ENCODE peak calls at places on chromosomes 16 and 17, in six cellular contexts. G is fibroblast of lung, V is psoas muscle, E is ascending aorta, C is A549, W is endodermal cell. P is an unnamed sample.

GRCh38 chr16:84360170-84360569 is 8.2 kb upstream of the ATP2C2 start:
- DNase-seq in G (no peak), V (no peak), W (no peak), C (no peak), E (no peak), P (no peak)

GRCh38 chr16:1338119-1338730 is 4.8 kb downstream of the BAIAP3 start:
- DNase-seq in W (peak; percentile 81), C (peak; percentile 52), E (no peak), G (no peak), V (no peak), P (no peak)

GRCh38 chr16:89749637-89750036 is 28.3 kb downstream of the ZNF276 start:
- DNase-seq in W (no peak), E (no peak), G (no peak), V (no peak), C (no peak), P (no peak)

GRCh38 chr17:80793851-80794267 is 197.8 kb upstream of the CHMP6 start:
- DNase-seq in E (no peak), W (no peak), C (no peak), G (peak; percentile 90), V (no peak), P (no peak)

GRCh38 chr16:30769379-30770089 is 7.4 kb downstream of the RNF40 start:
- DNase-seq in G (no peak), C (no peak), W (no peak), E (no peak), V (no peak), P (no peak)

GRCh38 chr17:79699386-79700036 is 31.2 kb upstream of the ENPP7 start:
- DNase-seq in W (peak; percentile 82), V (no peak), E (no peak), C (no peak), G (no peak), P (no peak)

GRCh38 chr17:66829386-66829864 is 5.5 kb upstream of the CACNG5 start:
- DNase-seq in C (peak; percentile 34), E (no peak), V (no peak), G (peak; percentile 74), W (peak; percentile 94), P (no peak)

GRCh38 chr17:47218896-47219430 is 9.8 kb downstream of the MYL4 start:
- DNase-seq in E (no peak), V (no peak), G (no peak), C (no peak), W (peak; percentile 72), P (no peak)

GRCh38 chr17:1482686-1483445 is 9.6 kb downstream of the MYO1C start:
- DNase-seq in W (no peak), V (peak; percentile 76), C (no peak), G (peak; percentile 47), E (no peak), P (no peak)

GRCh38 chr17:71760062-71760720 is 360.6 kb upstream of the SOX9 start:
- DNase-seq in G (peak; percentile 57), V (no peak), C (no peak), W (no peak), E (no peak), P (no peak)

GRCh38 chr17:79979201-79979840 is 56.4 kb downstream of the TBC1D16 start:
- DNase-seq in W (peak; percentile 46), E (peak; percentile 52), G (no peak), C (no peak), V (no peak), P (no peak)

GRCh38 chr16:82070656-82071369 is 35.8 kb downstream of the HSD17B2 start:
- DNase-seq in C (peak; percentile 6), W (no peak), E (no peak), V (no peak), G (peak; percentile 43), P (no peak)

GRCh38 chr17:34758316-34758715 is 178.9 kb downstream of the TMEM132E start:
- DNase-seq in E (peak; percentile 19), G (no peak), V (no peak), W (no peak), C (no peak), P (no peak)

GRCh38 chr17:66413564-66414520 is 111.4 kb downstream of the PRKCA start:
- DNase-seq in G (no peak), V (no peak), C (no peak), E (no peak), W (no peak), P (no peak)

GRCh38 chr16:8581923-8582580 is 8.3 kb downstream of the TMEM114 start:
- DNase-seq in C (no peak), W (no peak), G (no peak), V (no peak), E (no peak), P (no peak)

GRCh38 chr16:85928411-85928820 is 29.5 kb downstream of the IRF8 start:
- DNase-seq in G (peak; percentile 56), E (peak; percentile 69), W (no peak), V (peak; percentile 64), C (no peak), P (no peak)

DNA sequence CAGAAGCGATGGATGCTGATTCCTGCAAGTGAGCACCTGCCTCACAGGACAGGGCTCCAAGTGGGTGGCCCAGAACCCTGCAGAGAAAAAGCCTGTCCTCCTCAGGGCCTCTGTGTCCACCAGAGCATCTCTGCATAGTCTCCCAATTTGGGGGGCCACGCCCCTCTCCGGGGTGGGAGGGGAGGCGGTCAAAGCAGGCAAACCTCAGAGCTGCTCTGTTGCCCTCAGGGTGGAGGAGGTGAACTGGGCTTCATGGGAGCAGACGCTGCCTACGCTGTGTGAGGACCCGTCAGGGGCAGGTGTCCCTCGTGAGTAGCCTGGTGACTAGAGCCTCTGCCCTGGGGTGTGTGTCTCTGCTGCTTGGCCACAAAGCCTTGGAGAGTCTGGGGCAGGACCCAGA is 19.3 kb downstream of the TRPV2 start:
- DNase-seq in W (peak; percentile 68), G (no peak), C (no peak), E (no peak), V (no peak), P (no peak)
- H3K4me1 ChIP-seq in W (peaks cover 6% of the 10 kb centered on the region), G (peaks cover 3% of the 10 kb centered on the region), C (peaks cover 4% of the 10 kb centered on the region), E (no peaks in the 10 kb centered on the region), V (no peaks in the 10 kb centered on the region), P (peaks cover 6% of the 10 kb centered on the region)

DNA sequence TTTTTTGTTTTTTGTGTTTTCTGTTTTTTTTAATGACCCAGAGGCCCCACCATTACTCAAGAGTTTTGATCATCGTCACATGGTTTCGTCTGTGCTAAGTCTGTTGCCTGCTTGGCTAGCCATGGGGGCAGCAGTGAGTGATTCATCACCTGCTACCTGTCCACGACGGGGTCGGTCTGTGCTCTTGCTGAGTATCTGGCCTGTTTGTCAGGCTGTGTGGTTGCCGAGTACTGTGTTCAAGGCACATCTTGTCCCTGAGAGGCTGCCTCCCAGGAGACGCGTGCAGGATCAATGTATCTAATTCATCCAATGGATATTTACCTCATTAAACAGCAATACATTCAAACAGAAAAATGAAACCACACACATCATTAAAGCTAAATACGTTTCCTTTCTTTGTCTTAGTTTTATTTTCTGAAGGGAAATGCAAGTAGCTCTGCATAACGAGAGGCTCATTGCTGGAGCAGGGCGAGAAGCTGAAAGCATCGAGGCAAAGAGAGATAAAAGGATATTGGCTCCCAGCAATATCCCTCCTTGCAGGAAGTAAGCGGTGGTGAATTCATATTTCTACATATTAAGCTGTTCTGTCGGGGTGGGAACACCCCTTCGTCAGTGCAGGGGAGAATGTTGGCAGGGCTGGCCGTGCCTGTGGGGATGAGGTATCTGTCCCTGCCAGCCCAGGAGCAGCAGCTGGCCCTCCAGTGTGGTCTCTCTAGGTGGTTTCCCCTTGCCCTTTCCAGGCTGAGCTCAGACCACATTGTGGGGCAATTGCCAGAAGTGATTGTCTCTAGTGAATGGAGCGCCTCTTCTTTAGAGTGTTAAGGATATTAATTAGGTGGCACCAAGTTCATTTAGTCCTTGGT is 166.2 kb upstream of the ASIC2 start:
- DNase-seq in V (no peak), G (no peak), C (no peak), E (no peak), W (peak; percentile 78), P (no peak)
- H3K4me1 ChIP-seq in V (no peaks in the 10 kb centered on the region), G (no peaks in the 10 kb centered on the region), C (no peaks in the 10 kb centered on the region), E (no peaks in the 10 kb centered on the region), W (peaks cover 2% of the 10 kb centered on the region), P (no peaks in the 10 kb centered on the region)

DNA sequence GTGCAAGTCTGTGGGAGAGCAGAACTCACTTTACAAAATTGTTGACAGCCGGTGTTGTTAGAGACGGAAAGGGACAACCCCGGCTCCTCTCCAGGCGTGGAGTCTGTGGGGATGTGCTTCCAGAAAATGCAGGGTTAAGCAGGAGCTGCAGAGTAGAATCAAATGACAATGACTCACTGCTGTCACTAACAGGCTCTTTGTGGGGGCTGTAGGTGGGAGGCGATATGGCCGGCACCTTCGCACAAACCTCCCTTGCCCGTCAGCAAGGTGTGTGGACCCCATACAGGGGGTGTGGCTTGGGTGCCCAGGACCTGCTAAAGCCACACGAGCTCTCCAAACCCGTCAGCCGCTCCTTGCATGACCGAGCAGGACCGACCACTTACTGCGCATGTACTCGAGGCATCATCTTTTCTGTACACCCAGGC is 5.8 kb downstream of the PDK2 start:
- DNase-seq in C (no peak), W (peak; percentile 88), V (no peak), G (no peak), E (no peak), P (no peak)
- H3K4me1 ChIP-seq in C (peaks cover 32% of the 10 kb centered on the region), W (peaks cover 7% of the 10 kb centered on the region), V (peaks cover 78% of the 10 kb centered on the region), G (peaks cover 14% of the 10 kb centered on the region), E (peaks cover 30% of the 10 kb centered on the region), P (peaks cover 13% of the 10 kb centered on the region)

GRCh38 chr16:12111223-12111622 is 134.7 kb downstream of the SNX29 start:
- DNase-seq in W (no peak), C (no peak), V (no peak), E (no peak), G (no peak), P (no peak)
- H3K4me1 ChIP-seq in W (no peaks in the 10 kb centered on the region), C (no peaks in the 10 kb centered on the region), V (no peaks in the 10 kb centered on the region), E (no peaks in the 10 kb centered on the region), G (no peaks in the 10 kb centered on the region), P (no peaks in the 10 kb centered on the region)

DNA sequence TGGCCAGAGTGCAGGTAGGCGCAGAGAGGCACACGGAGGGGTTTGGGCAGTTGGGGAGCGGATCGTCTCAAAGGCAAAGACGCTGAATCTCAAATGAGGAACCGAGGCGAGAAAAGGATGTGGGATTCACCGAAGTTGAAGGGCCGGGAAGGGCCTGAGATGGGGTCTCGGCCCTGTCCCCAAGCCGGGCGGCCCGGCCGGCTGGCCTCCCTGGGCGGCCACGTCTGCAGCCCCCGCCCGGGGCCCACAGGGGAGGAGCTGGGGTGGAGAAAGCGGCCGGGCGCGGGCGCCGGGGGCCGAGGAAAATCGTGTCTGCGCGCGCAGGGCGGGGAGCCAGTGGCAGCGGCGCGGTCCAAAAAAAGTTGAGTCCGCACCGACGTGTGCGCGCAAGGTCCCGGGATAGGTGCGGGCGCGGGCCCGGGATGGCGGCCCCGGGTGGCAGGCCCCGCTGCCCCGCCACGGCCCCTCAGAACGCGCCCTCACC is 439 bp downstream of the SLC12A4 start:
- DNase-seq in G (peak; percentile 39), C (no peak), W (peak; percentile 67), E (peak; percentile 76), V (peak; percentile 79), P (no peak)
- H3K4me1 ChIP-seq in G (peaks cover 25% of the 10 kb centered on the region), C (peaks cover 25% of the 10 kb centered on the region), W (peaks cover 16% of the 10 kb centered on the region), E (peaks cover 45% of the 10 kb centered on the region), V (peaks cover 45% of the 10 kb centered on the region), P (peaks cover 47% of the 10 kb centered on the region)

DNA sequence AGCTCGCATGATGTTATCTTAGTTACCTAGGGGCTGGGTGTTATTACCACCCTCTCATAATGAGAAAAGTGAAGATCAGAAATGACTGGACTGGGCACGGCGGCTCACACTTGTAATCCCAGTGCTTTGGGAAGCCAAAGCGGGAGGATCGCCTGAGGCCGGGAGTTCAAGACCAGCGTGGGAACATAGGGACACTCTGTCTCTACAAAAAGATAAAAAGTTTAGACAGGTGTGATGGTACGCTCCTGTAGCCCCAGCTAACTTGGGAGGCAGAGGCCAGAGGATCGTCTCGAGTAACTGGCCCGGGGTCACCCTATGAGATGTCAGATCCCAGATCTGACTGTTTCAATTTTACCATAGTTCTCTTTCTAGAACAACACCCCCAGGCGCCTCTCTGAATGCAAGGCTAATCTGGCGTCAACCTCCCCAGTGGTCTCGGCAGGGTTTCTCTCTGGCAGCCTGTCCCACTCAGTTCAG is 1.9 kb upstream of the CCDC102A start:
- DNase-seq in E (no peak), C (no peak), G (no peak), W (peak; percentile 38), V (no peak), P (no peak)
- H3K4me1 ChIP-seq in E (peaks cover 16% of the 10 kb centered on the region), C (peaks cover 27% of the 10 kb centered on the region), G (peaks cover 10% of the 10 kb centered on the region), W (no peaks in the 10 kb centered on the region), V (peaks cover 11% of the 10 kb centered on the region), P (peaks cover 15% of the 10 kb centered on the region)

GRCh38 chr17:73625006-73625405 is 19.2 kb downstream of the SDK2 start:
- DNase-seq in G (no peak), C (no peak), E (no peak), V (no peak), W (no peak), P (no peak)
- H3K4me1 ChIP-seq in G (no peaks in the 10 kb centered on the region), C (no peaks in the 10 kb centered on the region), E (peaks cover 7% of the 10 kb centered on the region), V (peaks cover 5% of the 10 kb centered on the region), W (no peaks in the 10 kb centered on the region), P (no peaks in the 10 kb centered on the region)

P was measured in thoracic aorta.